ENCODE peak calls at places on chromosomes 11 and 22, in five cellular contexts. One of them, this sample, is unnamed. For H3K9me3, the result is how much of the 10 kb centered on the place peaks cover.

GRCh38 chr11:66550887-66551286 is 4.2 kb downstream of the ACTN3 start:
- DNase-seq in A673: no peak
- DNase-seq in CD8-positive, alpha-beta memory T cell: no peak
- DNase-seq in CD4-positive, CD25-positive, alpha-beta regulatory T cell: no peak
- DNase-seq in left lung: no peak
- DNase-seq in this sample: no peak

GRCh38 chr22:41841085-41841712 is 8.3 kb downstream of the SREBF2 start:
- DNase-seq in left lung: no peak
- DNase-seq in CD4-positive, CD25-positive, alpha-beta regulatory T cell: no peak
- DNase-seq in A673: no peak
- DNase-seq in CD8-positive, alpha-beta memory T cell: no peak
- DNase-seq in this sample: no peak

GRCh38 chr22:42169055-42169469 is 38.5 kb upstream of the CYP2D6 start:
- DNase-seq in A673: peak
- DNase-seq in left lung: peak
- DNase-seq in CD4-positive, CD25-positive, alpha-beta regulatory T cell: peak
- DNase-seq in CD8-positive, alpha-beta memory T cell: peak
- DNase-seq in this sample: peak

GRCh38 chr11:14414470-14415461 is 55.8 kb upstream of the RRAS2 start:
- DNase-seq in A673: no peak
- DNase-seq in left lung: no peak
- DNase-seq in CD8-positive, alpha-beta memory T cell: peak
- DNase-seq in CD4-positive, CD25-positive, alpha-beta regulatory T cell: peak
- DNase-seq in this sample: peak

GRCh38 chr11:35855685-35856084 is 88.2 kb upstream of the LDLRAD3 start:
- DNase-seq in CD8-positive, alpha-beta memory T cell: no peak
- DNase-seq in A673: no peak
- DNase-seq in CD4-positive, CD25-positive, alpha-beta regulatory T cell: no peak
- DNase-seq in left lung: no peak
- DNase-seq in this sample: no peak

GRCh38 chr11:45621541-45621940 is 43.9 kb downstream of the CHST1 start:
- DNase-seq in CD8-positive, alpha-beta memory T cell: no peak
- DNase-seq in CD4-positive, CD25-positive, alpha-beta regulatory T cell: no peak
- DNase-seq in A673: no peak
- DNase-seq in left lung: no peak
- DNase-seq in this sample: no peak

GRCh38 chr11:43574949-43575915 is 105.3 kb upstream of the HSD17B12 start:
- DNase-seq in CD8-positive, alpha-beta memory T cell: no peak
- DNase-seq in A673: peak
- DNase-seq in left lung: no peak
- DNase-seq in CD4-positive, CD25-positive, alpha-beta regulatory T cell: peak
- DNase-seq in this sample: no peak

GRCh38 chr11:4626207-4627105 is 10.8 kb upstream of the OR51D1 start:
- DNase-seq in CD4-positive, CD25-positive, alpha-beta regulatory T cell: peak
- DNase-seq in A673: peak
- DNase-seq in left lung: no peak
- DNase-seq in CD8-positive, alpha-beta memory T cell: no peak
- DNase-seq in this sample: no peak

GRCh38 chr22:20933910-20934309 is 16.7 kb downstream of the CRKL start:
- DNase-seq in CD8-positive, alpha-beta memory T cell: no peak
- DNase-seq in CD4-positive, CD25-positive, alpha-beta regulatory T cell: no peak
- DNase-seq in left lung: no peak
- DNase-seq in A673: no peak
- DNase-seq in this sample: no peak

GRCh38 chr11:70200212-70200844 is 2.8 kb upstream of the FADD start:
- DNase-seq in CD8-positive, alpha-beta memory T cell: no peak
- DNase-seq in CD4-positive, CD25-positive, alpha-beta regulatory T cell: no peak
- DNase-seq in left lung: no peak
- DNase-seq in A673: no peak
- DNase-seq in this sample: no peak

GRCh38 chr11:126481303-126481680 is 125.8 kb downstream of the ST3GAL4 start:
- DNase-seq in left lung: no peak
- DNase-seq in CD8-positive, alpha-beta memory T cell: no peak
- DNase-seq in CD4-positive, CD25-positive, alpha-beta regulatory T cell: no peak
- DNase-seq in A673: no peak
- DNase-seq in this sample: no peak

GRCh38 chr11:122984186-122985011 is 2.8 kb upstream of the BSX start:
- DNase-seq in CD8-positive, alpha-beta memory T cell: no peak
- DNase-seq in left lung: no peak
- DNase-seq in A673: no peak
- DNase-seq in CD4-positive, CD25-positive, alpha-beta regulatory T cell: no peak
- DNase-seq in this sample: no peak

GRCh38 chr11:16739326-16739875 is 954 bp downstream of the C11orf58 start:
- DNase-seq in CD8-positive, alpha-beta memory T cell: peak
- DNase-seq in CD4-positive, CD25-positive, alpha-beta regulatory T cell: peak
- DNase-seq in left lung: no peak
- DNase-seq in A673: no peak
- DNase-seq in this sample: no peak

GRCh38 chr11:66866420-66867010 is 9.7 kb downstream of the LRFN4 start:
- DNase-seq in CD4-positive, CD25-positive, alpha-beta regulatory T cell: no peak
- DNase-seq in A673: no peak
- DNase-seq in CD8-positive, alpha-beta memory T cell: no peak
- DNase-seq in left lung: no peak
- DNase-seq in this sample: no peak

GRCh38 chr22:31734512-31734911 is 15.4 kb downstream of the PRR14L start:
- DNase-seq in CD8-positive, alpha-beta memory T cell: no peak
- DNase-seq in CD4-positive, CD25-positive, alpha-beta regulatory T cell: no peak
- DNase-seq in A673: no peak
- DNase-seq in left lung: no peak
- DNase-seq in this sample: no peak

GRCh38 chr22:45200862-45201511 is 37.3 kb downstream of the NUP50 start:
- DNase-seq in CD8-positive, alpha-beta memory T cell: no peak
- DNase-seq in CD4-positive, CD25-positive, alpha-beta regulatory T cell: no peak
- DNase-seq in left lung: no peak
- DNase-seq in A673: no peak
- DNase-seq in this sample: no peak

GRCh38 chr22:38016182-38017078 is 32.1 kb upstream of the SOX10 start:
- DNase-seq in left lung: no peak
- DNase-seq in A673: peak
- DNase-seq in CD8-positive, alpha-beta memory T cell: no peak
- DNase-seq in CD4-positive, CD25-positive, alpha-beta regulatory T cell: no peak
- DNase-seq in this sample: no peak

GRCh38 chr11:121757480-121758125 is 304.8 kb upstream of the SORL1-AS1 start:
- DNase-seq in CD4-positive, CD25-positive, alpha-beta regulatory T cell: peak
- DNase-seq in left lung: no peak
- DNase-seq in CD8-positive, alpha-beta memory T cell: no peak
- DNase-seq in A673: no peak
- DNase-seq in this sample: no peak

GRCh38 chr11:46675288-46675851 is 25.0 kb downstream of the ARHGAP1 start:
- DNase-seq in A673: no peak
- DNase-seq in left lung: peak
- DNase-seq in CD8-positive, alpha-beta memory T cell: no peak
- DNase-seq in CD4-positive, CD25-positive, alpha-beta regulatory T cell: no peak
- DNase-seq in this sample: no peak

GRCh38 chr11:128424271-128424709 is 163.1 kb downstream of the ETS1 start:
- DNase-seq in CD8-positive, alpha-beta memory T cell: no peak
- DNase-seq in left lung: peak
- DNase-seq in CD4-positive, CD25-positive, alpha-beta regulatory T cell: no peak
- DNase-seq in A673: no peak
- DNase-seq in this sample: no peak

GRCh38 chr11:112016088-112016764 is 9.0 kb upstream of the DLAT start:
- DNase-seq in CD4-positive, CD25-positive, alpha-beta regulatory T cell: no peak
- DNase-seq in A673: peak
- DNase-seq in left lung: no peak
- DNase-seq in CD8-positive, alpha-beta memory T cell: no peak
- DNase-seq in this sample: no peak

GRCh38 chr11:57680552-57680874 is 12.6 kb downstream of the ZDHHC5 start:
- DNase-seq in CD8-positive, alpha-beta memory T cell: no peak
- DNase-seq in left lung: no peak
- DNase-seq in A673: peak
- DNase-seq in CD4-positive, CD25-positive, alpha-beta regulatory T cell: no peak
- DNase-seq in this sample: no peak

GRCh38 chr22:46107089-46107664 is 43.1 kb upstream of the PPARA start:
- DNase-seq in A673: no peak
- DNase-seq in left lung: peak
- DNase-seq in CD4-positive, CD25-positive, alpha-beta regulatory T cell: no peak
- DNase-seq in CD8-positive, alpha-beta memory T cell: no peak
- DNase-seq in this sample: no peak

GRCh38 chr22:46079861-46080821 is 70.2 kb upstream of the PPARA start:
- DNase-seq in A673: peak
- DNase-seq in CD8-positive, alpha-beta memory T cell: no peak
- DNase-seq in left lung: peak
- DNase-seq in CD4-positive, CD25-positive, alpha-beta regulatory T cell: no peak
- DNase-seq in this sample: no peak

GRCh38 chr11:64661146-64661545 is 61.9 kb downstream of the NRXN2 start:
- DNase-seq in A673: peak
- DNase-seq in CD8-positive, alpha-beta memory T cell: no peak
- DNase-seq in CD4-positive, CD25-positive, alpha-beta regulatory T cell: no peak
- DNase-seq in left lung: no peak
- DNase-seq in this sample: no peak

GRCh38 chr11:7442588-7443215 is 42.6 kb upstream of the OLFML1 start:
- DNase-seq in CD4-positive, CD25-positive, alpha-beta regulatory T cell: peak
- DNase-seq in A673: peak
- DNase-seq in CD8-positive, alpha-beta memory T cell: peak
- DNase-seq in left lung: peak
- DNase-seq in this sample: peak

GRCh38 chr11:133889893-133890292 is 44.6 kb upstream of the SPATA19 start:
- DNase-seq in CD4-positive, CD25-positive, alpha-beta regulatory T cell: no peak
- DNase-seq in A673: no peak
- DNase-seq in left lung: no peak
- DNase-seq in CD8-positive, alpha-beta memory T cell: no peak
- DNase-seq in this sample: no peak

GRCh38 chr11:114738954-114739353 is 60.6 kb downstream of the NXPE2 start:
- DNase-seq in CD4-positive, CD25-positive, alpha-beta regulatory T cell: peak
- DNase-seq in A673: peak
- DNase-seq in CD8-positive, alpha-beta memory T cell: peak
- DNase-seq in left lung: no peak
- DNase-seq in this sample: no peak

GRCh38 chr22:27331526-27332281 is 469.9 kb downstream of the MN1 start:
- DNase-seq in A673: peak
- DNase-seq in left lung: no peak
- DNase-seq in CD4-positive, CD25-positive, alpha-beta regulatory T cell: no peak
- DNase-seq in CD8-positive, alpha-beta memory T cell: no peak
- DNase-seq in this sample: no peak

GRCh38 chr11:113894421-113894996 is 10.1 kb upstream of the HTR3B start:
- DNase-seq in CD8-positive, alpha-beta memory T cell: no peak
- DNase-seq in left lung: no peak
- DNase-seq in CD4-positive, CD25-positive, alpha-beta regulatory T cell: no peak
- DNase-seq in A673: no peak
- DNase-seq in this sample: no peak

GRCh38 chr11:71330996-71331395 is 78.6 kb upstream of the SHANK2 start:
- DNase-seq in left lung: peak
- DNase-seq in CD8-positive, alpha-beta memory T cell: no peak
- DNase-seq in CD4-positive, CD25-positive, alpha-beta regulatory T cell: no peak
- DNase-seq in A673: no peak
- DNase-seq in this sample: no peak

GRCh38 chr11:122523841-122524531 is 131.5 kb upstream of the UBASH3B start:
- DNase-seq in CD8-positive, alpha-beta memory T cell: no peak
- DNase-seq in A673: peak
- DNase-seq in left lung: peak
- DNase-seq in CD4-positive, CD25-positive, alpha-beta regulatory T cell: no peak
- DNase-seq in this sample: no peak

DNA sequence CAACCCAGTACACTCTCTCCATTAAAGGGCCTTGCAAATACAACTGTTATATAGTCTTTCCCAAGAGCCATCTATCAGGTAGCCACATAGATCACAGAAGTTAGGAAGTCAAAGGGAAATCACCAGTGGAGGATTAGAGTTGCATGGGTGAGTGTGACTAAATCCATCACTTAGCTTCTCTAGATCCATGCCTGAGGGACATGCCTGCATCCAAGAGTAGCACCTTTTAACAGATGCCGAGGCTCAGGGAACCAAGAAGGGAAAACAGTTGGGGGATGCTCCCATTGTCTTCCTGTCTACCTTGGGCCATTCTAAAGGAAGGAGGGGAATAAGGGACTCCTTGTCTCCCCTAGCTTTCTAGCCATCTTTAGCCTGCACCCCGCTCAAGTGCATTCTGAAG is 77.9 kb downstream of the XRRA1 start:
- DNase-seq in CD8-positive, alpha-beta memory T cell: no peak
- DNase-seq in left lung: no peak
- DNase-seq in A673: no peak
- DNase-seq in CD4-positive, CD25-positive, alpha-beta regulatory T cell: no peak
- DNase-seq in this sample: no peak
- H3K9me3 ChIP-seq in CD8-positive, alpha-beta memory T cell: under half
- H3K9me3 ChIP-seq in left lung: under half
- H3K9me3 ChIP-seq in A673: half or more
- H3K9me3 ChIP-seq in CD4-positive, CD25-positive, alpha-beta regulatory T cell: half or more
- H3K9me3 ChIP-seq in this sample: under half

DNA sequence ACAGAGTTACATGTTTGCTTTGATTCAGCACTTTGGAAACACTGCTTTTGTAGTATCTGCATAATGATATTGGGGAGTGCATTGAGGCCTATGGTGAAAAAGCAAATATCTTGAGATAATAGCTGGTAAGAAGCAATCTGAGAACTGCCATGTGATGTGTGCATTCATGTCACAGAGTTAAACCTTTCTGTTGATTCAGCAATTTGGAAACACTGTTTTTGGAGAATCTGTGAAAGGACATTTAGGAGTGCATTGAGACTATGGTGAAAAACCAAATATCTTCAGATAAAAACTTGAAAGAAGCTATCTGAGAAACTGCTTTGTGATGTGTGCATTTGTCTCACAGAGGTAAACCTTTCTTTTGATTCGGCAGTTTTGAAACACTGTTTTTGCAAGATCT is 346.8 kb downstream of the OR4C45 start:
- DNase-seq in CD4-positive, CD25-positive, alpha-beta regulatory T cell: no peak
- DNase-seq in CD8-positive, alpha-beta memory T cell: no peak
- DNase-seq in A673: no peak
- DNase-seq in left lung: no peak
- DNase-seq in this sample: no peak
- H3K9me3 ChIP-seq in CD4-positive, CD25-positive, alpha-beta regulatory T cell: half or more
- H3K9me3 ChIP-seq in CD8-positive, alpha-beta memory T cell: under half
- H3K9me3 ChIP-seq in A673: half or more
- H3K9me3 ChIP-seq in left lung: under half
- H3K9me3 ChIP-seq in this sample: under half

DNA sequence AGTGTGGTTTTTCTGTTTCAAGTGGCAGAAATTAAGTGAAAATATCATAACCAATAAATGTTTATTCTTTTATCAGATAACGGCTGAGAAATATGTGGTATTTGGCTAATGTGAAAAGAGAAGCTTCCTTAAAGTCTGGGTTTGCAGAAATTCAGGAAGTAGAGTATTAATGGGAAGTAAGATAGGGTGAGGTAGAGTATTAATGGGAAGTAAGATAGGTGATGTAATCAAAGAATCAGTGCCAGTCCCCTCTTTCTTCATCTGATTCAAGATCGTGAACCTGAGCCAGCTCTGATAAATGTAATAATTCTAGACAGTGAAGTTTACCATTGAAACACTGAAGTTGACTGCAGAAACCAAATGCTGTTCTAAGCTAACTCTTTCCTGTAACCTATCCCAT is 30.9 kb downstream of the TRPC6 start:
- DNase-seq in A673: no peak
- DNase-seq in left lung: no peak
- DNase-seq in CD8-positive, alpha-beta memory T cell: no peak
- DNase-seq in CD4-positive, CD25-positive, alpha-beta regulatory T cell: no peak
- DNase-seq in this sample: no peak
- H3K9me3 ChIP-seq in A673: under half
- H3K9me3 ChIP-seq in left lung: under half
- H3K9me3 ChIP-seq in CD8-positive, alpha-beta memory T cell: under half
- H3K9me3 ChIP-seq in CD4-positive, CD25-positive, alpha-beta regulatory T cell: under half
- H3K9me3 ChIP-seq in this sample: under half

DNA sequence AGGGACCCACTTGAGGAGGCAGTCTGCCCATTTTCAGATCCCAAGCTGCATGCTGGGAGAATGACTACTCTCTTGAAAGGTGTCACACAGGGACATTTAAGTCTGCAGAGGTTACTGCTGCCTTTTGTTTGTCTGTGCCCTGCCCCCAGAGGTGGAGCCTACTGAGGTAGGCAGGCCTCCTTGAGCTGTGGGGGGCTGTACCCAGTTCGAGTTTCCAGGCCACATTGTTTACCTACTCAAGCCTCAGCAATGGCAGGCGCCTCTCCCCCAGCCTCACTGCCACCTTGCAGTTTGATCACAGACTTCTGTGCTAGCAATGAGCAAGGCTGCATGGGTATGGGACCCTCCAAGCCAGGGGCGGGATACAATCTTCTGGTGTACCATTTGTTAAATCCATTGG is 126.0 kb downstream of the OR4A5 start:
- DNase-seq in CD4-positive, CD25-positive, alpha-beta regulatory T cell: no peak
- DNase-seq in left lung: no peak
- DNase-seq in A673: no peak
- DNase-seq in CD8-positive, alpha-beta memory T cell: no peak
- DNase-seq in this sample: no peak
- H3K9me3 ChIP-seq in CD4-positive, CD25-positive, alpha-beta regulatory T cell: under half
- H3K9me3 ChIP-seq in left lung: under half
- H3K9me3 ChIP-seq in A673: half or more
- H3K9me3 ChIP-seq in CD8-positive, alpha-beta memory T cell: under half
- H3K9me3 ChIP-seq in this sample: under half

This sample was measured in T-helper 17 cell.